ENCODE peak calls at places on chromosomes 4 and X, in eight cellular contexts. O, H, P, A, K, I, T and V are unnamed samples.

GRCh38 chrX:54786972-54787371 is 11.1 kb downstream of the ITIH6 start:
- DNase-seq in O (no peak), H (no peak), P (no peak), A (peak), K (no peak), I (no peak), T (no peak), V (no peak)

GRCh38 chr4:39539026-39539690 is 11.9 kb upstream of the UGDH start:
- DNase-seq in O (peak), H (no peak), P (no peak), A (no peak), K (no peak), I (no peak), T (no peak), V (no peak)

GRCh38 chrX:92232182-92232581 is 453.0 kb downstream of the PCDH11X start:
- DNase-seq in O (peak), H (peak), P (no peak), A (no peak), K (no peak), I (no peak), T (peak), V (no peak)

GRCh38 chr4:87251104-87251503 is 30.7 kb upstream of the KLHL8 start:
- DNase-seq in O (peak), H (no peak), P (no peak), A (no peak), K (no peak), I (no peak), T (no peak), V (no peak)

GRCh38 chr4:147678796-147679549 is 5.0 kb downstream of the PRMT9 start:
- DNase-seq in O (no peak), H (no peak), P (no peak), A (peak), K (no peak), I (no peak), T (peak), V (no peak)

GRCh38 chrX:21639775-21640174 is 18.4 kb downstream of the KLHL34 start:
- DNase-seq in O (no peak), H (no peak), P (no peak), A (no peak), K (no peak), I (no peak), T (no peak), V (no peak)

GRCh38 chr4:6694177-6694901 is 661 bp downstream of the S100P start:
- DNase-seq in O (no peak), H (no peak), P (no peak), A (peak), K (no peak), I (no peak), T (no peak), V (no peak)

GRCh38 chrX:421646-422325 is 35.1 kb upstream of the PPP2R3B start:
- DNase-seq in O (no peak), H (no peak), P (no peak), A (no peak), K (no peak), I (no peak), T (no peak), V (no peak)

GRCh38 chr4:6618386-6619115 is 21.9 kb upstream of the MRFAP1 start:
- DNase-seq in O (no peak), H (no peak), P (no peak), A (no peak), K (no peak), I (no peak), T (no peak), V (no peak)

GRCh38 chr4:25694466-25694865 is 38.8 kb downstream of the SLC34A2 start:
- DNase-seq in O (no peak), H (no peak), P (no peak), A (no peak), K (no peak), I (no peak), T (peak), V (no peak)

GRCh38 chrX:68186552-68187262 is 246.6 kb downstream of the OPHN1 start:
- DNase-seq in O (no peak), H (no peak), P (no peak), A (no peak), K (no peak), I (no peak), T (peak), V (no peak)

GRCh38 chr4:20433101-20433705 is 181.5 kb downstream of the SLIT2 start:
- DNase-seq in O (no peak), H (no peak), P (no peak), A (no peak), K (no peak), I (no peak), T (no peak), V (no peak)

GRCh38 chrX:68699960-68700746 is 52.7 kb downstream of the STARD8 start:
- DNase-seq in O (peak), H (no peak), P (no peak), A (no peak), K (no peak), I (no peak), T (peak), V (no peak)

GRCh38 chrX:150361070-150361776 is 1.9 kb upstream of the MAMLD1 start:
- DNase-seq in O (no peak), H (peak), P (no peak), A (peak), K (no peak), I (no peak), T (peak), V (no peak)

GRCh38 chrX:25726539-25726938 is 411.6 kb upstream of the MAGEB18 start:
- DNase-seq in O (peak), H (no peak), P (no peak), A (no peak), K (no peak), I (no peak), T (no peak), V (no peak)

GRCh38 chr4:102778720-102779119 is 18.0 kb upstream of the MANBA start:
- DNase-seq in O (no peak), H (no peak), P (no peak), A (no peak), K (no peak), I (no peak), T (no peak), V (no peak)

GRCh38 chr4:46392421-46392820 is 2.5 kb upstream of the GABRA2 start:
- DNase-seq in O (no peak), H (no peak), P (no peak), A (no peak), K (no peak), I (no peak), T (no peak), V (no peak)

GRCh38 chrX:136910565-136911040 is 30.1 kb upstream of the RBMX start:
- DNase-seq in O (peak), H (no peak), P (no peak), A (no peak), K (no peak), I (no peak), T (peak), V (no peak)

GRCh38 chr4:186451982-186452381 is 103.4 kb downstream of the MTNR1A start:
- DNase-seq in O (no peak), H (no peak), P (no peak), A (no peak), K (no peak), I (no peak), T (no peak), V (no peak)

GRCh38 chrX:21840199-21840557 is 761 bp downstream of the MBTPS2 start:
- DNase-seq in O (peak), H (no peak), P (no peak), A (peak), K (no peak), I (no peak), T (no peak), V (no peak)

GRCh38 chrX:21176927-21177571 is 197.2 kb upstream of the CNKSR2 start:
- DNase-seq in O (peak), H (no peak), P (no peak), A (no peak), K (no peak), I (no peak), T (no peak), V (no peak)

GRCh38 chr4:73984736-73985527 is 3.1 kb downstream of the PPBP start:
- DNase-seq in O (no peak), H (no peak), P (no peak), A (no peak), K (no peak), I (no peak), T (no peak), V (no peak)

GRCh38 chr4:7107166-7107905 is 39.5 kb upstream of the GRPEL1 start:
- DNase-seq in O (no peak), H (no peak), P (no peak), A (no peak), K (no peak), I (no peak), T (no peak), V (no peak)

GRCh38 chrX:15877380-15877779 is 22.8 kb upstream of the AP1S2 start:
- DNase-seq in O (peak), H (no peak), P (no peak), A (no peak), K (no peak), I (no peak), T (peak), V (no peak)

GRCh38 chr4:152278505-152279301 is 257.2 kb downstream of the FBXW7 start:
- DNase-seq in O (no peak), H (no peak), P (no peak), A (peak), K (no peak), I (peak), T (no peak), V (no peak)

GRCh38 chr4:22991576-22991975 is 298.8 kb downstream of the GBA3 start:
- DNase-seq in O (no peak), H (no peak), P (no peak), A (no peak), K (no peak), I (no peak), T (no peak), V (no peak)

GRCh38 chr4:96677499-96677898 is 837.6 kb downstream of the PDHA2 start:
- DNase-seq in O (peak), H (no peak), P (no peak), A (no peak), K (no peak), I (peak), T (peak), V (no peak)

GRCh38 chrX:101415180-101416130 is 7.4 kb downstream of the HNRNPH2 start:
- DNase-seq in O (peak), H (peak), P (no peak), A (peak), K (no peak), I (peak), T (peak), V (peak)

GRCh38 chr4:78558421-78558820 is 6.9 kb downstream of the ANXA3 start:
- DNase-seq in O (no peak), H (no peak), P (no peak), A (no peak), K (no peak), I (no peak), T (peak), V (no peak)

GRCh38 chrX:53281321-53281822 is at the start of gene IQSEC2:
- DNase-seq in O (peak), H (peak), P (no peak), A (no peak), K (peak), I (no peak), T (peak), V (no peak)

GRCh38 chr4:161256716-161257115 is 907.1 kb downstream of the FSTL5 start:
- DNase-seq in O (no peak), H (no peak), P (no peak), A (no peak), K (no peak), I (no peak), T (no peak), V (no peak)

GRCh38 chr4:76589872-76590846 is 155.1 kb downstream of the SHROOM3 start:
- DNase-seq in O (peak), H (peak), P (peak), A (no peak), K (no peak), I (peak), T (peak), V (no peak)

GRCh38 chr4:17124767-17125166 is 226.3 kb upstream of the LDB2 start:
- DNase-seq in O (no peak), H (no peak), P (no peak), A (no peak), K (no peak), I (no peak), T (no peak), V (no peak)
- TF ChIP-seq CTCF in O (peak), H (peak), P (peak), A (no peak), K (no peak), I (peak), T (peak), V (no peak)

DNA sequence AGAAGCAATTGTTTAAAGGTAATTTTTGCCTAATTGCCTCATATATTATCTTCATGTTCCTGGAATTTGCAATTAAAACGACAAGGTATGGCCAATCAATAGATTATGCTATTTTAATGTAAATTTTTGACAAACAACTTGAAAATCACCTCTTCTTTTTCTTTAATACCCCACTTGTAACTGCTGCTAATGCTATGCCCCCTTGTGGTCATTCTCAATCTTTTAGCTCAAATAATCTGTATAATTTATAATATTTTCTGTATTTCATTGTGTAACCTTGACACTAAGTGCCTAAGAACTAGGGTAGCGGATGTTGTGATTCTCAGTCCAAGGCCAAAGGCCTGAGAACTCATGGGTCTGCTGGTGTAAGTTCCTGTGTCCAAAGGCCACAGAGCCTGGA is 831.7 kb upstream of the POU3F4 start:
- DNase-seq in O (no peak), H (no peak), P (no peak), A (no peak), K (no peak), I (no peak), T (no peak), V (no peak)
- TF ChIP-seq CTCF in O (no peak), H (peak), P (peak), A (no peak), K (no peak), I (no peak), T (no peak), V (peak)

DNA sequence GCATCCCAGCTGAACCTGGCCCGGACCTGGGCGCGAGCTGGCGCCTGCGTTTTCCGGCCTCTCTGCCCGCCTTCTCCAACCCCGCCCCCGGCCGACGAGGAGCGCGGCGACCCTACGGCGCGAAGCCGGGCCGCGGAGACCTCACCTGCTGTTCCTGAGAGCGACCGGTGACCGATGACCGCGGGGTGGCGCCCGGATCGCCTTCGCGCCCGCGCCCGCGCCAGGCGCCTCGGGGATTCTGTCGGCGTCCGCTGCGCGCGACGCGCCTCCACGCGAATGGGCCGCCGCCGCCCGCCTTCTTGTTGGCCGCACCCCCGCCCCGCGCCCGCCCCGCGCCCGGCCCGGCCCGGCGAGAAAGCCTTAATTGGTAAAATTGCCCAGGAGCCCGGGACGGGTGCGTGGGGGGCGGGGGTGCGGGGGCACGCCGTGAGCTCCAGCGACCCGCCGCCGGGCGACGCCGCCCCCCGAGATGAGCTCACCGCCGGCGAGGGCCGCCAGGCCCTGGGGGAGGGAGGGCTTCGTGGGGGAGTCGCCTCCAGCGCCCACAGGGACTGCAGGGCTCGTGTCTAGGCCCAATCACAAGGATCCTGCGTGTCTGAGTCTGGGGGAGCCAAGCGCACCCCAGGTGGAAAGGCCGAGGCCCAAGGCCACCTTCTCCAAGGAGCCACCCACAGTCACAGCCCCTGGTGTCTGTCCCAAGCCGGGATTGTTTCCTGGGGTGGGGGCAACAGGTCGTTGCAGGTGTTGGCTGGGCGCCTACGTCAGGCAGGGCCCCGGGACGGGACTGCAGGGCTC is at the start of gene FLNA:
- DNase-seq in O (no peak), H (peak), P (peak), A (peak), K (no peak), I (no peak), T (no peak), V (peak)
- TF ChIP-seq CTCF in O (no peak), H (no peak), P (peak), A (no peak), K (no peak), I (no peak), T (no peak), V (peak)

GRCh38 chrX:140064993-140065392 is 99.7 kb upstream of the CXorf66 start:
- DNase-seq in O (no peak), H (no peak), P (no peak), A (no peak), K (no peak), I (no peak), T (no peak), V (no peak)
- TF ChIP-seq CTCF in O (no peak), H (no peak), P (no peak), A (no peak), K (no peak), I (no peak), T (no peak), V (no peak)

GRCh38 chr4:184168406-184169019 is 49.2 kb downstream of the ENPP6 start:
- DNase-seq in O (peak), H (peak), P (peak), A (peak), K (peak), I (peak), T (peak), V (peak)
- TF ChIP-seq CTCF in O (peak), H (peak), P (peak), A (peak), K (no peak), I (peak), T (peak), V (peak)